ENCODE peak calls at places on chromosome 13, in six cellular contexts. N is mesenchymal stem cell, Q is IMR-90, C is neuronal stem cell, B is H1, X is trophoblast cell. D is an unnamed sample.

GRCh38 chr13:40490086-40490723 is 176.2 kb downstream of the FOXO1 start:
- DNase-seq in B (no peak), Q (no peak), N (no peak), C (no peak), X (no peak), D (no peak)

GRCh38 chr13:55893541-55893940 is 1247.2 kb upstream of the PRR20A start:
- DNase-seq in X (no peak), B (no peak), N (no peak), Q (no peak), C (no peak), D (no peak)

GRCh38 chr13:106477303-106477702 is 58.2 kb downstream of the EFNB2 start:
- DNase-seq in C (no peak), N (no peak), B (no peak), X (no peak), Q (no peak), D (no peak)

GRCh38 chr13:110538632-110539031 is 22.9 kb downstream of the RAB20 start:
- DNase-seq in Q (no peak), C (no peak), N (no peak), X (no peak), B (no peak), D (no peak)

GRCh38 chr13:102097708-102098107 is 304.1 kb downstream of the FGF14 start:
- DNase-seq in X (no peak), Q (no peak), C (no peak), N (no peak), B (no peak), D (no peak)

GRCh38 chr13:26996965-26997752 is 174.5 kb downstream of the USP12 start:
- DNase-seq in X (no peak), B (no peak), Q (no peak), N (no peak), C (no peak), D (no peak)

GRCh38 chr13:75345191-75345590 is 136.8 kb downstream of the TBC1D4 start:
- DNase-seq in B (no peak), C (no peak), X (no peak), Q (peak), N (no peak), D (no peak)

GRCh38 chr13:105616313-105617075 is 919.0 kb downstream of the EFNB2 start:
- DNase-seq in Q (peak), X (no peak), N (no peak), B (no peak), C (no peak), D (no peak)

GRCh38 chr13:95641961-95642621 is 2.4 kb downstream of the DZIP1 start:
- DNase-seq in Q (peak), B (peak), C (peak), X (peak), N (peak), D (peak)

GRCh38 chr13:28538932-28539331 is 44.0 kb upstream of the FLT1 start:
- DNase-seq in B (no peak), Q (no peak), C (no peak), N (no peak), X (peak), D (no peak)

GRCh38 chr13:102298051-102298450 is 103.8 kb downstream of the FGF14 start:
- DNase-seq in B (no peak), C (no peak), Q (no peak), X (no peak), N (no peak), D (no peak)

GRCh38 chr13:79477968-79478367 is 3.0 kb upstream of the NDFIP2 start:
- DNase-seq in B (no peak), Q (no peak), X (peak), C (no peak), N (no peak), D (peak)

GRCh38 chr13:102440259-102440936 is 38.5 kb upstream of the FGF14 start:
- DNase-seq in B (no peak), X (no peak), C (no peak), N (no peak), Q (no peak), D (no peak)

GRCh38 chr13:53238241-53238640 is 209.6 kb downstream of the OLFM4 start:
- DNase-seq in C (no peak), B (no peak), Q (no peak), X (no peak), N (no peak), D (peak)

GRCh38 chr13:63190742-63191141 is 1775.1 kb upstream of the PCDH20 start:
- DNase-seq in B (no peak), C (no peak), N (peak), Q (peak), X (peak), D (no peak)

GRCh38 chr13:21668665-21669599 is 1.9 kb upstream of the FGF9 start:
- DNase-seq in X (peak), N (peak), B (peak), Q (peak), C (peak), D (peak)

GRCh38 chr13:114282143-114282685 is 813 bp downstream of the UPF3A start:
- DNase-seq in X (peak), B (peak), C (peak), Q (peak), N (peak), D (peak)

GRCh38 chr13:110387451-110388140 is 80.5 kb downstream of the COL4A2 start:
- DNase-seq in C (no peak), N (peak), B (peak), Q (peak), X (peak), D (peak)

GRCh38 chr13:105914637-105915036 is 620.8 kb downstream of the EFNB2 start:
- DNase-seq in N (peak), Q (peak), B (no peak), X (peak), C (no peak), D (no peak)

GRCh38 chr13:104871456-104871855 is 1664.0 kb downstream of the EFNB2 start:
- DNase-seq in N (no peak), B (no peak), Q (no peak), X (no peak), C (no peak), D (no peak)

GRCh38 chr13:54226866-54227265 is 1198.3 kb downstream of the OLFM4 start:
- DNase-seq in B (no peak), N (no peak), X (peak), C (no peak), Q (no peak), D (no peak)

GRCh38 chr13:57874530-57874929 is 243.0 kb downstream of the PCDH17 start:
- DNase-seq in C (no peak), B (no peak), N (no peak), X (no peak), Q (no peak), D (no peak)

GRCh38 chr13:41352935-41353801 is 42.1 kb downstream of the NAA16 start:
- DNase-seq in N (peak), B (no peak), Q (peak), C (peak), X (peak), D (peak)

GRCh38 chr13:60584976-60585375 is 188.0 kb downstream of the TDRD3 start:
- DNase-seq in B (peak), Q (no peak), X (peak), C (no peak), N (no peak), D (peak)

GRCh38 chr13:80012281-80012680 is 328.6 kb downstream of the SPRY2 start:
- DNase-seq in N (no peak), C (no peak), Q (no peak), B (no peak), X (peak), D (no peak)

GRCh38 chr13:73781384-73781783 is 352.8 kb downstream of the KLF12 start:
- DNase-seq in X (no peak), C (no peak), N (no peak), Q (no peak), B (no peak), D (no peak)

GRCh38 chr13:55199132-55199531 is 1941.6 kb upstream of the PRR20A start:
- DNase-seq in C (no peak), Q (no peak), N (no peak), B (no peak), X (no peak), D (no peak)

GRCh38 chr13:45833663-45834062 is 17.9 kb downstream of the SIAH3 start:
- DNase-seq in B (peak), C (no peak), N (peak), X (peak), Q (peak), D (no peak)

GRCh38 chr13:105327727-105328126 is 1207.7 kb downstream of the EFNB2 start:
- DNase-seq in B (no peak), N (peak), C (no peak), X (no peak), Q (peak), D (no peak)

GRCh38 chr13:95596701-95597100 is 44.2 kb downstream of the CLDN10 start:
- DNase-seq in Q (no peak), X (no peak), B (no peak), N (no peak), C (no peak), D (no peak)

GRCh38 chr13:48602296-48603040 is 51.3 kb upstream of the CYSLTR2 start:
- DNase-seq in B (no peak), C (no peak), X (peak), N (no peak), Q (no peak), D (no peak)

GRCh38 chr13:71760226-71760591 is 106.8 kb downstream of the DACH1 start:
- DNase-seq in C (no peak), B (no peak), N (no peak), X (no peak), Q (no peak), D (no peak)

GRCh38 chr13:108895220-108895704 is 265.9 kb downstream of the MYO16 start:
- DNase-seq in N (peak), Q (peak), X (peak), C (peak), B (no peak), D (no peak)

GRCh38 chr13:88586263-88586662 is 915.1 kb downstream of the SLITRK5 start:
- DNase-seq in Q (no peak), N (peak), X (no peak), B (no peak), C (no peak), D (no peak)

GRCh38 chr13:66780814-66781213 is 449.3 kb downstream of the PCDH9 start:
- DNase-seq in C (no peak), Q (peak), X (no peak), B (no peak), N (no peak), D (no peak)

GRCh38 chr13:106851251-106851650 is 283.3 kb upstream of the ARGLU1 start:
- DNase-seq in Q (peak), X (peak), N (peak), B (no peak), C (no peak), D (no peak)

GRCh38 chr13:102651892-102652291 is 43.0 kb downstream of the METTL21C start:
- DNase-seq in B (no peak), N (peak), X (peak), Q (peak), C (no peak), D (no peak)

GRCh38 chr13:112567161-112567862 is 20.6 kb downstream of the TUBGCP3 start:
- DNase-seq in N (peak), B (no peak), X (no peak), Q (peak), C (no peak), D (no peak)

DNA sequence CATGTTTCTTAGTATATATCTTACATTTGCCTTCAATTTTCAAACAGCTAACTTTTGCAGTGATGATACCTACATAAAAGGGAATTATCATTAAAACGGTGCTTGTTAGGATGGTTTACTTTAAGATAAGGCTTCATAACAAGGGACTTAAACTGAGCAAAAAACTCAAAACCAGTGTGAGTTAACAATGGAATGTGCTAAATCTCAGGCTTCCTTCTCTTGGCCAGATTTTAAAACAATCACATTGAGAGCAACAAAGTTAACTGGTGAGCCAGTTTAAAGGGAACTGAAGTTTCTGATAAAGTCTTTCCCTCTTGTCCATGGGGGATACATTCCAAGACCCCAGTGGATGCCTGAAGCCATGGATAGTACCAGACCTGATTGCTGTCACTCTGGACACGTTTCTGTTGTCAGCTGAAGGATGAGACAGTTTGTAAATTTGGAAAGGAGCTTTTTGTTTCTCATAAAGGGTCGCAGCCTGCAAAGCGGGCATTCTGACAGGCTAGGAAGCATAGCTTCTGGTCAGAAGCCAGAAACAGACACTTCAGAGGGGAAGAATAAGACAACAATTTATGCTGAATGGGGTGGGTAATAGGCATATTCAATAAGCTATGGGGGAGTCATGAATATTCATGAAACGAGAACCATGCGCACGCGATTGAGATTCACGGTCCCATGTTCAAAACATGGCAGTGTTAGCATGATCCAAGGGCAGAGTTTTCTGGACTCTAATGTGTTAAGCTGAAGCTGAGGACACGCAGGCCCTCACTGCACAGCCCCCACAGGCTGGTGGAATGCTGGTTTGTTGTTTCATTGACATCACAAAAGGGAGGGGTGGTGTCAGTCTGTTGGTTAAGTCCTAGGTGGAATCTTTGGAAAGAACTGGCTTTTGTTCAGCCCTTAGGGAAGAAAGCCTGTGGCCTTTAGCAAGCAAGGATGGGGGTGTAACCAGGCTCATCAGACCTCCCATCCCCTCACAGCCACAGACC is 150.6 kb upstream of the RNF113B start:
- DNase-seq in X (peak), Q (peak), C (peak), B (no peak), N (peak), D (peak)
- H3K18ac ChIP-seq in X (no peak), Q (peak), C (no peak), B (peak), N (peak), D (no peak)

GRCh38 chr13:32947411-32947810 is 68.8 kb upstream of the KL start:
- DNase-seq in B (no peak), X (no peak), C (no peak), Q (no peak), N (no peak), D (no peak)

GRCh38 chr13:32951580-32951979 is 64.6 kb upstream of the KL start:
- DNase-seq in N (no peak), C (no peak), B (no peak), X (no peak), Q (no peak), D (no peak)

GRCh38 chr13:32946558-32946957 is 69.7 kb upstream of the KL start:
- DNase-seq in Q (no peak), X (no peak), N (no peak), B (no peak), C (no peak), D (no peak)

GRCh38 chr13:32947886-32948285 is 68.3 kb upstream of the KL start:
- DNase-seq in N (no peak), C (no peak), B (no peak), Q (no peak), X (peak), D (no peak)
- H2AFZ ChIP-seq in N (no peak), C (no peak), B (no peak), Q (no peak), X (no peak), D (no peak)

GRCh38 chr13:97020689-97021240 is 26.5 kb upstream of the OXGR1 start:
- DNase-seq in B (no peak), N (no peak), Q (no peak), X (peak), C (no peak), D (no peak)
- H3K18ac ChIP-seq in B (no peak), N (no peak), Q (no peak), X (no peak), C (no peak), D (no peak)

GRCh38 chr13:99665716-99666115 is 164.4 kb downstream of the TM9SF2 start:
- DNase-seq in N (no peak), X (no peak), B (no peak), C (no peak), Q (no peak), D (no peak)

GRCh38 chr13:99663185-99663825 is 162.0 kb downstream of the TM9SF2 start:
- DNase-seq in B (peak), C (no peak), X (no peak), N (no peak), Q (no peak), D (no peak)

GRCh38 chr13:99662678-99663077 is 161.4 kb downstream of the TM9SF2 start:
- DNase-seq in N (no peak), X (no peak), Q (no peak), B (no peak), C (no peak), D (no peak)

GRCh38 chr13:99661791-99662190 is 160.5 kb downstream of the TM9SF2 start:
- DNase-seq in C (peak), B (peak), Q (no peak), N (no peak), X (no peak), D (peak)

DNA sequence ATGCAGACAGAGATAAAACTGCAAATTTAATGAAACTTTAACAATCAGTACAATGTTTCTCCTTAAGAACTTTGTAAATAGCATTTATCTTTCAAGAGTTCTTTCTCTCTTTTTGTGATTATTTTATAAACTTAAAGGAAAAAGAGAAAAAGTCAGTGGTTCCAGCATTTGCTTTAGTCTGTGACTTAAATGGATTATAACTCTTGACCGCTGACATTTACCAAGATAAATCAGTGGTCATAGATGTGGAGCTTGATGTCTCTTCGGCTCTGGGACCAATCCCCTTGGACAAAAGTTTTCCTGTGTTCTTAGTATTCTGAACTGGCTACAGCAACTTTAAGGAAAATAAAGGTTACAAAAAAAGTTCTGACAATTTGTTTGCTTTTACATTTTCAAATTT is 162.6 kb downstream of the TM9SF2 start:
- DNase-seq in Q (no peak), N (no peak), C (no peak), X (no peak), B (no peak), D (no peak)
- H2AFZ ChIP-seq in Q (no peak), N (no peak), C (no peak), X (no peak), B (no peak), D (no peak)

GRCh38 chr13:42992585-42993122 is 613 bp upstream of the EPSTI1 start:
- DNase-seq in C (no peak), N (no peak), X (peak), B (no peak), Q (no peak), D (no peak)
- H3K18ac ChIP-seq in C (no peak), N (no peak), X (no peak), B (no peak), Q (peak), D (no peak)

GRCh38 chr13:51802601-51803000 is 1.4 kb downstream of the DHRS12 start:
- DNase-seq in C (no peak), X (no peak), N (no peak), Q (no peak), B (no peak), D (no peak)
- H2AFZ ChIP-seq in C (peak), X (no peak), N (no peak), Q (no peak), B (no peak), D (no peak)

D was measured in H9.